ENCODE peak calls at places on chromosomes 4 and X, in nine cellular contexts. O is AG10803, A is epithelial cell of esophagus, H is nephron progenitor cell, B is lung, D is type B pancreatic cell, N is GM23338, M is H9, P is PC-3. U is an unnamed sample.

GRCh38 chr4:5528108-5528507 is 180.3 kb downstream of the EVC2 start:
- DNase-seq in O (no peak), A (no peak), H (no peak), B (no peak), D (no peak), N (no peak), M (no peak), P (no peak), U (no peak)

GRCh38 chr4:22483551-22483981 is 32.3 kb downstream of the ADGRA3 start:
- DNase-seq in O (peak), A (peak), H (no peak), B (no peak), D (no peak), N (no peak), M (no peak), P (peak), U (no peak)

GRCh38 chrX:2230457-2230856 is 270.3 kb downstream of the DHRSX start:
- DNase-seq in O (no peak), A (no peak), H (no peak), B (no peak), D (no peak), N (no peak), M (no peak), P (no peak), U (no peak)

GRCh38 chr4:157895205-157895604 is 277.6 kb downstream of the GASK1B start:
- DNase-seq in O (no peak), A (no peak), H (no peak), B (no peak), D (no peak), N (peak), M (peak), P (no peak), U (no peak)

GRCh38 chrX:47796433-47796906 is 40.2 kb upstream of the ZNF81 start:
- DNase-seq in O (peak), A (peak), H (no peak), B (no peak), D (no peak), N (no peak), M (no peak), P (peak), U (no peak)

GRCh38 chr4:48162162-48162561 is 28.1 kb upstream of the TXK start:
- DNase-seq in O (no peak), A (no peak), H (no peak), B (no peak), D (no peak), N (no peak), M (no peak), P (peak), U (no peak)

GRCh38 chrX:71216446-71216845 is 6.6 kb upstream of the GJB1 start:
- DNase-seq in O (no peak), A (no peak), H (no peak), B (no peak), D (no peak), N (no peak), M (no peak), P (no peak), U (no peak)

GRCh38 chr4:40363382-40363920 is 28.3 kb downstream of the CHRNA9 start:
- DNase-seq in O (no peak), A (peak), H (no peak), B (peak), D (no peak), N (no peak), M (no peak), P (peak), U (no peak)

GRCh38 chr4:83107636-83108035 is 6.9 kb downstream of the PLAC8 start:
- DNase-seq in O (no peak), A (no peak), H (no peak), B (no peak), D (no peak), N (no peak), M (no peak), P (no peak), U (no peak)

GRCh38 chr4:45732161-45732560 is 391.7 kb downstream of the GABRG1 start:
- DNase-seq in O (no peak), A (no peak), H (no peak), B (no peak), D (no peak), N (peak), M (no peak), P (no peak), U (no peak)

GRCh38 chr4:142440093-142440492 is 406.0 kb downstream of the INPP4B start:
- DNase-seq in O (no peak), A (no peak), H (no peak), B (no peak), D (no peak), N (no peak), M (no peak), P (no peak), U (no peak)

GRCh38 chrX:105209406-105209805 is 11.1 kb downstream of the TEX13A start:
- DNase-seq in O (no peak), A (no peak), H (no peak), B (no peak), D (no peak), N (no peak), M (no peak), P (no peak), U (no peak)

GRCh38 chr4:171940656-171941055 is 127.5 kb downstream of the GALNTL6 start:
- DNase-seq in O (no peak), A (no peak), H (no peak), B (no peak), D (no peak), N (no peak), M (no peak), P (no peak), U (no peak)

GRCh38 chrX:19514791-19515614 is at the start of gene MAP3K15:
- DNase-seq in O (peak), A (peak), H (peak), B (peak), D (no peak), N (peak), M (peak), P (peak), U (no peak)

GRCh38 chrX:100643943-100644587 is at the start of gene SRPX2:
- DNase-seq in O (peak), A (peak), H (no peak), B (no peak), D (no peak), N (no peak), M (no peak), P (peak), U (no peak)

GRCh38 chr4:147285751-147286150 is 195.1 kb upstream of the EDNRA start:
- DNase-seq in O (peak), A (no peak), H (no peak), B (no peak), D (no peak), N (no peak), M (no peak), P (no peak), U (no peak)

GRCh38 chr4:174244441-174244840 is 39.0 kb downstream of the FBXO8 start:
- DNase-seq in O (peak), A (peak), H (no peak), B (no peak), D (no peak), N (no peak), M (no peak), P (peak), U (no peak)

GRCh38 chr4:85491527-85491926 is 16.6 kb downstream of the ARHGAP24 start:
- DNase-seq in O (no peak), A (no peak), H (no peak), B (no peak), D (no peak), N (no peak), M (no peak), P (no peak), U (no peak)

GRCh38 chr4:147463065-147463464 is 17.8 kb upstream of the EDNRA start:
- DNase-seq in O (peak), A (no peak), H (no peak), B (no peak), D (no peak), N (no peak), M (no peak), P (no peak), U (no peak)

GRCh38 chrX:115892056-115892708 is 278.4 kb upstream of the AGTR2 start:
- DNase-seq in O (no peak), A (peak), H (no peak), B (peak), D (peak), N (no peak), M (no peak), P (peak), U (no peak)

GRCh38 chr4:35771571-35771970 is 472.7 kb downstream of the ARAP2 start:
- DNase-seq in O (no peak), A (no peak), H (no peak), B (no peak), D (no peak), N (no peak), M (no peak), P (no peak), U (no peak)

GRCh38 chr4:22515888-22516541 is at the start of gene ADGRA3:
- DNase-seq in O (peak), A (peak), H (peak), B (peak), D (peak), N (peak), M (peak), P (peak), U (no peak)

GRCh38 chr4:38902695-38903094 is 35.1 kb downstream of the FAM114A1 start:
- DNase-seq in O (peak), A (peak), H (no peak), B (no peak), D (no peak), N (peak), M (no peak), P (peak), U (no peak)

GRCh38 chr4:128220286-128221235 is 67.1 kb downstream of the PGRMC2 start:
- DNase-seq in O (peak), A (peak), H (no peak), B (no peak), D (no peak), N (peak), M (no peak), P (peak), U (no peak)

GRCh38 chr4:20255251-20255586 is 3.5 kb downstream of the SLIT2 start:
- DNase-seq in O (no peak), A (no peak), H (no peak), B (no peak), D (no peak), N (no peak), M (no peak), P (no peak), U (no peak)

GRCh38 chr4:124943938-124944337 is 231.4 kb upstream of the ANKRD50 start:
- DNase-seq in O (no peak), A (no peak), H (no peak), B (no peak), D (no peak), N (peak), M (no peak), P (no peak), U (no peak)
- TF ChIP-seq CTCF in O (no peak), A (peak), H (no peak), B (no peak), D (no peak), N (peak), M (no peak), P (no peak), U (no peak)

DNA sequence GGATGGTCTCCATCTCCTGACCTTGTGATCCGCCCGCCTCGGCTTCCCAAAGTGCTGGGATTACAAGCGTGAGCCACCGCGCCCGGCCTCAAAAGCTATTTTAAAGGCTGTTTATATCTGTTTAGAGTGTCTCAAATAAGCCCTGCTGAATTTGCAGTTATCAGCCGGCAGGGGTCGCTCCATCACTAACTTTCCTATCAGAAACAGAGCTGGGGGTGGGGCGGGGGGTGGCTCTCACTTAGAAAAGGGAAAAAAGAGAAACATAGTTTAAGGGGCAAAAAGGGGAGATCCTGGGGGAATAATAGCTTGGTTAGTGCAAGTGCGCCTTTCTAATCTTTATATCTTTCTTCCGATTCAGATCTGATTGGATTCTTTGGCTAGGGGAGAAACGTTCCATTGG is 450.7 kb downstream of the UBE2NL start:
- DNase-seq in O (no peak), A (no peak), H (no peak), B (no peak), D (no peak), N (no peak), M (peak), P (peak), U (no peak)
- TF ChIP-seq CTCF in O (no peak), A (no peak), H (no peak), B (no peak), D (peak), N (no peak), M (peak), P (peak), U (no peak)

DNA sequence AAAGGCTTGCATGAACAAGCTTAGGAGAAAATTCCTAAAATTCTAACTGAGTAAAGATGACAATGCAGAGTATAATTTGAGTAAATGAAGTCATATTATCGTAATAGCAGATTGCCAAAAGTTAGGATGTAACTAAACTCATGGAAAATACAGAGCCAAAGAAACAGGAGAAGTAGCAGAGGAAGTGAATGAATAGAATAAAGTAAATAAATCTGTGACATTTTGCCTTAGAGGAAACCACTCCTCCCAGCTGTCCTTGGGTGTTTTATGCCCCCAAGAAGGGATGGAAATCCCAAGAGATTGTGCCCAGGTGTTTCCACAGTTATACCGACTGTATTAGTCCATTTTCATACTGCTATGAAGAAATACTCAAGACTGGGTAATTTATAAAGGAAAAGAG is 1.9 kb upstream of the BMX start:
- DNase-seq in O (no peak), A (no peak), H (no peak), B (no peak), D (no peak), N (no peak), M (no peak), P (no peak), U (no peak)
- TF ChIP-seq CTCF in O (no peak), A (no peak), H (no peak), B (no peak), D (no peak), N (no peak), M (no peak), P (no peak), U (no peak)

DNA sequence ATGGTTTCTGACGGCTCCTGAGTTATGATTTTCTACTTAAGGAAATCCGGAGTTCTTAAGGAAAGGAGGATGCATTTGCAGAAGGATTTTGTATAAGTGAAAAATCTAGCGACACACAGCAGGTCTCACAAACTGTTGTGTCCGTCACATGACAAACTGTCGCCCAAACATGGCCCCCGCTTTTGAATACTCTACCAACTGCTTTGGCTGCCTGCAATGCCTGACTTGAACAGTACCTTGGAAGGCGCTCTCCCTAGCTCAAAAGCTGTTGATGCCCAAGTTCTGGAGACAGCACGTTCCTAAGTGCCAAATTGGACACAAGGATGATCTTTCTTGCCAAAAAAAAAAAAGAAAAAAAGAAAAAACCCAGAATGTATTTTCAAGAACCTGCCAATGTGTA is 103.2 kb downstream of the ENPP6 start:
- DNase-seq in O (no peak), A (no peak), H (no peak), B (peak), D (no peak), N (peak), M (no peak), P (peak), U (no peak)
- TF ChIP-seq CTCF in O (no peak), A (peak), H (no peak), B (no peak), D (no peak), N (peak), M (peak), P (peak), U (no peak)

GRCh38 chrX:143757375-143757774 is 36.8 kb upstream of the SPANXN2 start:
- DNase-seq in O (no peak), A (no peak), H (peak), B (no peak), D (no peak), N (no peak), M (peak), P (no peak), U (no peak)
- TF ChIP-seq CTCF in O (no peak), A (no peak), H (no peak), B (no peak), D (no peak), N (no peak), M (peak), P (no peak), U (no peak)

DNA sequence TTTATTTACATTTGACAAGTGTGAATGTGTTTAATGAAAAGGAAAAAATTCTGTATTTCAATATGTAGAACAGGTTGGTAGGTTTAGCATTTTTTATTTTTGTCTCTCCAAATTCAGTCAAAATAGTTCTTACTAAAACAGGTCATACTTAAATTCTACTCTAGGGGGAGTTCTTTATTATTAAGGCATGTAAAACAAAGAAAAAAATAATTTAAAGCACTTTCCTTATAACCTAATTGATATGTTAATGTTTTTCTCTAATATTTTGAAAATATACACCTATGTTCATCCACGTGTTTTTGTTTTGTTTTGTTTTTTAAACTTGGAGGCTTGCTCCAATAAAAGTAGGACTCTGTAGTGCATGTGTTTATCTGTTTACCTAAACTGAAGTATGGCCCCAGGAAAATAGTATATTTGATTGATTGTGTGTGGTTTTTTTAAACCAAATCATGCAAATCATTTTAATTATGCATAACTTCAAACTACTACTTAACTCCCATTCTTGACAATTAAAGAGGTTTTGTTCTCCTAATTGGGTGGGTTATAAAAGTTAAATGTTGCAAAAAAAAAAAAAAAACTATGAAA is 562.7 kb downstream of the RPA4 start:
- DNase-seq in O (peak), A (peak), H (no peak), B (no peak), D (no peak), N (peak), M (no peak), P (peak), U (no peak)
- TF ChIP-seq CTCF in O (peak), A (peak), H (peak), B (no peak), D (peak), N (no peak), M (peak), P (peak), U (peak)

DNA sequence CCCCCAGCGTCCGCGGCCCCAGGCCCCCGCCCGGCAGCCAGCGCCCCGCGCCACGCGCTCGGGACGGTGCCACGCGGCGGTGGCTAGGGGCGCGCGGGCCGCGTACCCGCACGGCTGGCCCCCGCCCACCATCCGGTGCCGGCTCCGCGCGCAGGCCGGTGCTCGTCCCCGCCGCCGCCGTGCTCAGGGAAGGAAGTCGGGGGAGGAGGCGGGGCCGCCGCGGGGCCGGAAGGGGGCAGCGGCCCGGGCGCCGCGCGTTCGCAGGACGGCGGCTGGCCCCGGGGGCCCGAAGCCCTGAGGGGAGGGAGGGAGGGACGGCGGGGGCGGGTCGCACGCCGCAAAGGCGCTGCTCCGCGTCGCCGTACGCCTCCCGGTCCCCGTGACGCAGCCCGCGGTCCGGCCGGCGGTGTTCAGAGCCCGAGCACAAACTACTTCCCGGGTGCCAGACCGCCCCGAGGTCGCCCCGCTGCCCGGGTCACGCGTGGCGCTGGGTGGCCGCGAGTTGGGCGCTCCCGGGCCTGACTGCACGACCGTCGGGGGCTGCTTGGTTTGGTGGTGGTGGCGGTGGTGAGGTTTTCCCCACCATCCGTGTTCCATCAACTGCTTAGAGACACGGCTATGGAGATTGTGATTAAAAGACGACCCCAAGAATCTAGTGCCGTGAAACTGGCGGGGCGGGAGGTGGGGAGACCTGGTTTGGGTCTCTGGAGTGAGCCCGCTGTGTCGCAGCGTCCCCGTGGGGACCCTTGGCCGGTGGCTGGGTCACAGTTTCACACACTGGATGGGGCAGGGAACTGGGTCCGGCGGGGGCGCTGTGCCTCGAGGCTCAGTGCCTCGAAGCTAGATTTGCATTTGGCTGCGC is at the start of gene DCTD:
- DNase-seq in O (peak), A (peak), H (peak), B (peak), D (peak), N (peak), M (peak), P (peak), U (peak)
- TF ChIP-seq CTCF in O (peak), A (peak), H (no peak), B (no peak), D (peak), N (peak), M (peak), P (peak), U (peak)